ENCODE peak calls at places on chromosomes 16 and 17, in seven cellular contexts. One of them, this sample, is unnamed.

GRCh38 chr16:88773812-88774291 is 11.2 kb downstream of the PIEZO1 start:
- DNase-seq in AG04450: no peak
- DNase-seq in lower leg skin: no peak
- DNase-seq in keratinocyte: no peak
- DNase-seq in adrenal gland: peak; percentile 66
- DNase-seq in heart left ventricle: peak; percentile 83
- DNase-seq in Peyer's patch: peak; percentile 78
- DNase-seq in this sample: no peak

GRCh38 chr17:41267711-41268110 is 2.5 kb downstream of the KRTAP9-6 start:
- DNase-seq in AG04450: no peak
- DNase-seq in lower leg skin: no peak
- DNase-seq in keratinocyte: no peak
- DNase-seq in adrenal gland: no peak
- DNase-seq in heart left ventricle: no peak
- DNase-seq in Peyer's patch: no peak
- DNase-seq in this sample: no peak

GRCh38 chr17:70636517-70637133 is 467.3 kb downstream of the KCNJ2 start:
- DNase-seq in AG04450: peak; percentile 10
- DNase-seq in lower leg skin: no peak
- DNase-seq in keratinocyte: no peak
- DNase-seq in adrenal gland: peak; percentile 19
- DNase-seq in heart left ventricle: no peak
- DNase-seq in Peyer's patch: no peak
- DNase-seq in this sample: peak; percentile 37

GRCh38 chr17:78364436-78365281 is 4.8 kb upstream of the SOCS3 start:
- DNase-seq in AG04450: no peak
- DNase-seq in lower leg skin: no peak
- DNase-seq in keratinocyte: no peak
- DNase-seq in adrenal gland: no peak
- DNase-seq in heart left ventricle: no peak
- DNase-seq in Peyer's patch: no peak
- DNase-seq in this sample: no peak

GRCh38 chr17:44502598-44503079 is 567 bp downstream of the GPATCH8 start:
- DNase-seq in AG04450: no peak
- DNase-seq in lower leg skin: peak; percentile 86
- DNase-seq in keratinocyte: no peak
- DNase-seq in adrenal gland: no peak
- DNase-seq in heart left ventricle: no peak
- DNase-seq in Peyer's patch: no peak
- DNase-seq in this sample: peak; percentile 18

GRCh38 chr17:17141279-17141678 is 64.9 kb downstream of the PLD6 start:
- DNase-seq in AG04450: no peak
- DNase-seq in lower leg skin: no peak
- DNase-seq in keratinocyte: no peak
- DNase-seq in adrenal gland: peak; percentile 32
- DNase-seq in heart left ventricle: no peak
- DNase-seq in Peyer's patch: no peak
- DNase-seq in this sample: no peak

GRCh38 chr17:21843318-21843865 is 151.1 kb downstream of the KCNJ18 start:
- DNase-seq in AG04450: no peak
- DNase-seq in lower leg skin: no peak
- DNase-seq in keratinocyte: no peak
- DNase-seq in adrenal gland: no peak
- DNase-seq in heart left ventricle: no peak
- DNase-seq in Peyer's patch: no peak
- DNase-seq in this sample: no peak

GRCh38 chr17:10757067-10757466 is 27.2 kb upstream of the TMEM220 start:
- DNase-seq in AG04450: no peak
- DNase-seq in lower leg skin: no peak
- DNase-seq in keratinocyte: no peak
- DNase-seq in adrenal gland: no peak
- DNase-seq in heart left ventricle: no peak
- DNase-seq in Peyer's patch: no peak
- DNase-seq in this sample: no peak

GRCh38 chr17:62668091-62668804 is 40.8 kb downstream of the MRC2 start:
- DNase-seq in AG04450: no peak
- DNase-seq in lower leg skin: no peak
- DNase-seq in keratinocyte: peak; percentile 97
- DNase-seq in adrenal gland: no peak
- DNase-seq in heart left ventricle: no peak
- DNase-seq in Peyer's patch: no peak
- DNase-seq in this sample: no peak

GRCh38 chr16:67878232-67878631 is 5.4 kb downstream of the EDC4 start:
- DNase-seq in AG04450: no peak
- DNase-seq in lower leg skin: no peak
- DNase-seq in keratinocyte: no peak
- DNase-seq in adrenal gland: no peak
- DNase-seq in heart left ventricle: no peak
- DNase-seq in Peyer's patch: no peak
- DNase-seq in this sample: no peak

GRCh38 chr16:67879462-67879861 is 5.2 kb upstream of the NRN1L start:
- DNase-seq in AG04450: no peak
- DNase-seq in lower leg skin: no peak
- DNase-seq in keratinocyte: no peak
- DNase-seq in adrenal gland: no peak
- DNase-seq in heart left ventricle: no peak
- DNase-seq in Peyer's patch: no peak
- DNase-seq in this sample: no peak

GRCh38 chr16:67874147-67874771 is 1.4 kb downstream of the EDC4 start:
- DNase-seq in AG04450: no peak
- DNase-seq in lower leg skin: no peak
- DNase-seq in keratinocyte: no peak
- DNase-seq in adrenal gland: no peak
- DNase-seq in heart left ventricle: no peak
- DNase-seq in Peyer's patch: no peak
- DNase-seq in this sample: no peak

GRCh38 chr16:67878846-67879245 is 5.8 kb upstream of the NRN1L start:
- DNase-seq in AG04450: no peak
- DNase-seq in lower leg skin: no peak
- DNase-seq in keratinocyte: no peak
- DNase-seq in adrenal gland: no peak
- DNase-seq in heart left ventricle: no peak
- DNase-seq in Peyer's patch: no peak
- DNase-seq in this sample: no peak

DNA sequence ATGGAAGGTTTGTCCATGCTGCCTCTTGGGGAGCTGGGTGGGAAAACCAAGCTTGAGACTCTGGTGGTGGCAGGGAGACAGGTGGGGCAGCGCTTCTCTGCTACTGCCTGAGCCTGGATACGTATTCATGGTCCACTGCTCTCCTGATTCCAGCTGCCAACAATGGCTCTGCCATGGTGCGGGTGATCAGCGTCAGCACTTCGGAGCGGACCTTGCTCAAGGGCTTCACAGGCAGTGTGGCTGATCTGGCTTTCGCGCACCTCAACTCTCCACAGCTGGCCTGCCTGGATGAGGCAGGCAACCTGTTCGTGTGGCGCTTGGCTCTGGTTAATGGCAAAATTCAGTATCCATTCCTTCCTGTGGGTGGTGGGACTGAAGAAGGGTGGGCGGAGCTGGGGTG is 4.2 kb downstream of the EDC4 start:
- DNase-seq in AG04450: no peak
- DNase-seq in lower leg skin: no peak
- DNase-seq in keratinocyte: no peak
- DNase-seq in adrenal gland: no peak
- DNase-seq in heart left ventricle: no peak
- DNase-seq in Peyer's patch: no peak
- DNase-seq in this sample: no peak
- TF ChIP-seq CTCF in AG04450: no peak
- TF ChIP-seq CTCF in lower leg skin: no peak
- TF ChIP-seq CTCF in keratinocyte: no peak
- TF ChIP-seq CTCF in adrenal gland: no peak
- TF ChIP-seq CTCF in heart left ventricle: no peak
- TF ChIP-seq CTCF in Peyer's patch: no peak
- TF ChIP-seq CTCF in this sample: no peak

GRCh38 chr16:90046122-90046970 is 27.1 kb upstream of the DBNDD1 start:
- DNase-seq in AG04450: no peak
- DNase-seq in lower leg skin: no peak
- DNase-seq in keratinocyte: no peak
- DNase-seq in adrenal gland: peak; percentile 32
- DNase-seq in heart left ventricle: no peak
- DNase-seq in Peyer's patch: no peak
- DNase-seq in this sample: no peak
- H3K4me3 ChIP-seq in AG04450: peak overlapping the region; percentile 38
- H3K4me3 ChIP-seq in lower leg skin: no peak overlapping the region
- H3K4me3 ChIP-seq in keratinocyte: no peak overlapping the region
- H3K4me3 ChIP-seq in adrenal gland: peak overlapping the region; percentile 20
- H3K4me3 ChIP-seq in heart left ventricle: peak overlapping the region; percentile 22
- H3K4me3 ChIP-seq in Peyer's patch: peak overlapping the region; percentile 50
- H3K4me3 ChIP-seq in this sample: no peak overlapping the region

GRCh38 chr17:82270651-82271050 is 2.8 kb downstream of the CSNK1D start:
- DNase-seq in AG04450: no peak
- DNase-seq in lower leg skin: no peak
- DNase-seq in keratinocyte: no peak
- DNase-seq in adrenal gland: no peak
- DNase-seq in heart left ventricle: no peak
- DNase-seq in Peyer's patch: no peak
- DNase-seq in this sample: no peak
- TF ChIP-seq CTCF in AG04450: no peak
- TF ChIP-seq CTCF in lower leg skin: no peak
- TF ChIP-seq CTCF in keratinocyte: no peak
- TF ChIP-seq CTCF in adrenal gland: no peak
- TF ChIP-seq CTCF in heart left ventricle: no peak
- TF ChIP-seq CTCF in Peyer's patch: no peak
- TF ChIP-seq CTCF in this sample: no peak

GRCh38 chr17:30476726-30477082 is 504 bp upstream of the GOSR1 start:
- DNase-seq in AG04450: no peak
- DNase-seq in lower leg skin: no peak
- DNase-seq in keratinocyte: no peak
- DNase-seq in adrenal gland: no peak
- DNase-seq in heart left ventricle: no peak
- DNase-seq in Peyer's patch: no peak
- DNase-seq in this sample: no peak
- H3K4me3 ChIP-seq in AG04450: peak overlapping the region; percentile 75
- H3K4me3 ChIP-seq in lower leg skin: no peak overlapping the region
- H3K4me3 ChIP-seq in keratinocyte: peak overlapping the region; percentile 82
- H3K4me3 ChIP-seq in adrenal gland: no peak overlapping the region
- H3K4me3 ChIP-seq in heart left ventricle: peak overlapping the region; percentile 63
- H3K4me3 ChIP-seq in Peyer's patch: peak overlapping the region; percentile 97
- H3K4me3 ChIP-seq in this sample: peak overlapping the region; percentile 87

GRCh38 chr16:894841-895240 is 75.9 kb downstream of the LMF1 start:
- DNase-seq in AG04450: no peak
- DNase-seq in lower leg skin: no peak
- DNase-seq in keratinocyte: no peak
- DNase-seq in adrenal gland: no peak
- DNase-seq in heart left ventricle: no peak
- DNase-seq in Peyer's patch: no peak
- DNase-seq in this sample: no peak
- TF ChIP-seq CTCF in AG04450: no peak
- TF ChIP-seq CTCF in lower leg skin: no peak
- TF ChIP-seq CTCF in keratinocyte: no peak
- TF ChIP-seq CTCF in adrenal gland: no peak
- TF ChIP-seq CTCF in heart left ventricle: no peak
- TF ChIP-seq CTCF in Peyer's patch: no peak
- TF ChIP-seq CTCF in this sample: no peak

GRCh38 chr17:49498037-49498615 is 3.0 kb downstream of the NGFR start:
- DNase-seq in AG04450: no peak
- DNase-seq in lower leg skin: no peak
- DNase-seq in keratinocyte: no peak
- DNase-seq in adrenal gland: no peak
- DNase-seq in heart left ventricle: no peak
- DNase-seq in Peyer's patch: no peak
- DNase-seq in this sample: no peak
- H3K4me3 ChIP-seq in AG04450: no peak overlapping the region
- H3K4me3 ChIP-seq in lower leg skin: no peak overlapping the region
- H3K4me3 ChIP-seq in keratinocyte: no peak overlapping the region
- H3K4me3 ChIP-seq in adrenal gland: no peak overlapping the region
- H3K4me3 ChIP-seq in heart left ventricle: peak overlapping the region; percentile 36
- H3K4me3 ChIP-seq in Peyer's patch: no peak overlapping the region
- H3K4me3 ChIP-seq in this sample: no peak overlapping the region

GRCh38 chr16:69526831-69527655 is 38.7 kb upstream of the NFAT5 start:
- DNase-seq in AG04450: no peak
- DNase-seq in lower leg skin: peak; percentile 68
- DNase-seq in keratinocyte: no peak
- DNase-seq in adrenal gland: no peak
- DNase-seq in heart left ventricle: no peak
- DNase-seq in Peyer's patch: no peak
- DNase-seq in this sample: no peak
- TF ChIP-seq CTCF in AG04450: no peak
- TF ChIP-seq CTCF in lower leg skin: no peak
- TF ChIP-seq CTCF in keratinocyte: no peak
- TF ChIP-seq CTCF in adrenal gland: no peak
- TF ChIP-seq CTCF in heart left ventricle: no peak
- TF ChIP-seq CTCF in Peyer's patch: no peak
- TF ChIP-seq CTCF in this sample: no peak

GRCh38 chr16:61131447-61131846 is 904.8 kb downstream of the CDH8 start:
- DNase-seq in AG04450: no peak
- DNase-seq in lower leg skin: no peak
- DNase-seq in keratinocyte: no peak
- DNase-seq in adrenal gland: no peak
- DNase-seq in heart left ventricle: no peak
- DNase-seq in Peyer's patch: no peak
- DNase-seq in this sample: no peak
- H3K4me3 ChIP-seq in AG04450: no peak overlapping the region
- H3K4me3 ChIP-seq in lower leg skin: no peak overlapping the region
- H3K4me3 ChIP-seq in keratinocyte: no peak overlapping the region
- H3K4me3 ChIP-seq in adrenal gland: no peak overlapping the region
- H3K4me3 ChIP-seq in heart left ventricle: no peak overlapping the region
- H3K4me3 ChIP-seq in Peyer's patch: no peak overlapping the region
- H3K4me3 ChIP-seq in this sample: no peak overlapping the region